ENCODE peak calls at places on chromosomes 1 and 21, in four cellular contexts. One of them, this sample, is unnamed.

GRCh38 chr21:45136927-45137611 is 62.7 kb downstream of the ADARB1 start:
- DNase-seq in HFF-Myc: peak; percentile 78
- DNase-seq in AG10803: peak; percentile 88
- DNase-seq in Peyer's patch: peak; percentile 84
- DNase-seq in this sample: peak; percentile 72

GRCh38 chr1:173097001-173097400 is 46.3 kb upstream of the TNFSF18 start:
- DNase-seq in HFF-Myc: no peak
- DNase-seq in AG10803: peak; percentile 59
- DNase-seq in Peyer's patch: no peak
- DNase-seq in this sample: no peak

GRCh38 chr1:23101101-23101827 is 67.4 kb downstream of the LUZP1 start:
- DNase-seq in HFF-Myc: no peak
- DNase-seq in AG10803: peak; percentile 51
- DNase-seq in Peyer's patch: no peak
- DNase-seq in this sample: no peak

GRCh38 chr1:152053375-152053774 is 16.6 kb upstream of the S100A11 start:
- DNase-seq in HFF-Myc: no peak
- DNase-seq in AG10803: no peak
- DNase-seq in Peyer's patch: no peak
- DNase-seq in this sample: no peak

GRCh38 chr1:167246971-167247370 is 26.3 kb downstream of the POU2F1 start:
- DNase-seq in HFF-Myc: no peak
- DNase-seq in AG10803: no peak
- DNase-seq in Peyer's patch: no peak
- DNase-seq in this sample: no peak

GRCh38 chr1:72781038-72781437 is 498.7 kb upstream of the NEGR1 start:
- DNase-seq in HFF-Myc: no peak
- DNase-seq in AG10803: no peak
- DNase-seq in Peyer's patch: no peak
- DNase-seq in this sample: no peak

GRCh38 chr1:198175418-198176170 is 18.8 kb downstream of the NEK7 start:
- DNase-seq in HFF-Myc: no peak
- DNase-seq in AG10803: peak; percentile 45
- DNase-seq in Peyer's patch: no peak
- DNase-seq in this sample: no peak

GRCh38 chr1:221234821-221235220 is 355.6 kb downstream of the HLX start:
- DNase-seq in HFF-Myc: no peak
- DNase-seq in AG10803: no peak
- DNase-seq in Peyer's patch: no peak
- DNase-seq in this sample: no peak

GRCh38 chr1:31739281-31739853 is 24.8 kb downstream of the ADGRB2 start:
- DNase-seq in HFF-Myc: no peak
- DNase-seq in AG10803: no peak
- DNase-seq in Peyer's patch: peak; percentile 52
- DNase-seq in this sample: no peak

GRCh38 chr1:235556807-235557206 is 52.6 kb upstream of the B3GALNT2 start:
- DNase-seq in HFF-Myc: no peak
- DNase-seq in AG10803: no peak
- DNase-seq in Peyer's patch: no peak
- DNase-seq in this sample: no peak

GRCh38 chr1:235562589-235562988 is 58.3 kb upstream of the B3GALNT2 start:
- DNase-seq in HFF-Myc: no peak
- DNase-seq in AG10803: no peak
- DNase-seq in Peyer's patch: no peak
- DNase-seq in this sample: no peak

GRCh38 chr1:235553063-235553675 is 48.9 kb upstream of the B3GALNT2 start:
- DNase-seq in HFF-Myc: no peak
- DNase-seq in AG10803: peak; percentile 36
- DNase-seq in Peyer's patch: no peak
- DNase-seq in this sample: no peak

GRCh38 chr1:235558783-235559182 is 54.5 kb upstream of the B3GALNT2 start:
- DNase-seq in HFF-Myc: no peak
- DNase-seq in AG10803: no peak
- DNase-seq in Peyer's patch: no peak
- DNase-seq in this sample: no peak

DNA sequence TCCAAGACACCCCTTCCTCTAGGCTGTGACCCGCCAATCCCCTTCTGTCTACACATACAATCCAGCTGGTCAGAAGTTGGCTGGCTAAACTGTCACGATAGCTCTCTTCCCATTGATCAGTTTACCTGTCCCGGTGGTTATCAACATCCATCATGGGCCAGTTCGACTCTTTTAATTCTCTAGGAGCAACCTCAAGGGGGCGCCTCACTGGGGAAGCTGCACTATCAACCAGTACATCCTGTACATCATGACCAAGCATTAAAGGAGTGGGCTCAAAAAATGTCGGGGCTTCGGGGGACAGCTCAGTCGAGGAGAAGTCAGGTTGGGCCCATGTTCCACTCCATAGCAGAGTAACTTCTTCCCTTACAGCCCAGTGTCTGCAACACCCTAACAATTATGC is 53.2 kb upstream of the B3GALNT2 start:
- DNase-seq in HFF-Myc: no peak
- DNase-seq in AG10803: no peak
- DNase-seq in Peyer's patch: no peak
- DNase-seq in this sample: no peak
- TF ChIP-seq CTCF in HFF-Myc: peak; percentile 24
- TF ChIP-seq CTCF in AG10803: no peak
- TF ChIP-seq CTCF in Peyer's patch: no peak
- TF ChIP-seq CTCF in this sample: peak; percentile 25

GRCh38 chr1:100893718-100894117 is 924 bp downstream of the EXTL2 start:
- DNase-seq in HFF-Myc: no peak
- DNase-seq in AG10803: no peak
- DNase-seq in Peyer's patch: no peak
- DNase-seq in this sample: no peak

GRCh38 chr1:100892554-100892953 is 2.1 kb downstream of the EXTL2 start:
- DNase-seq in HFF-Myc: no peak
- DNase-seq in AG10803: no peak
- DNase-seq in Peyer's patch: no peak
- DNase-seq in this sample: no peak

GRCh38 chr1:100895540-100896480 is at the start of gene SLC30A7:
- DNase-seq in HFF-Myc: peak; percentile 78
- DNase-seq in AG10803: peak; percentile 89
- DNase-seq in Peyer's patch: peak; percentile 95
- DNase-seq in this sample: peak; percentile 88

GRCh38 chr1:100896481-100896982 is 642 bp downstream of the SLC30A7 start:
- DNase-seq in HFF-Myc: peak; percentile 4
- DNase-seq in AG10803: peak; percentile 64
- DNase-seq in Peyer's patch: peak; percentile 45
- DNase-seq in this sample: peak; percentile 52

DNA sequence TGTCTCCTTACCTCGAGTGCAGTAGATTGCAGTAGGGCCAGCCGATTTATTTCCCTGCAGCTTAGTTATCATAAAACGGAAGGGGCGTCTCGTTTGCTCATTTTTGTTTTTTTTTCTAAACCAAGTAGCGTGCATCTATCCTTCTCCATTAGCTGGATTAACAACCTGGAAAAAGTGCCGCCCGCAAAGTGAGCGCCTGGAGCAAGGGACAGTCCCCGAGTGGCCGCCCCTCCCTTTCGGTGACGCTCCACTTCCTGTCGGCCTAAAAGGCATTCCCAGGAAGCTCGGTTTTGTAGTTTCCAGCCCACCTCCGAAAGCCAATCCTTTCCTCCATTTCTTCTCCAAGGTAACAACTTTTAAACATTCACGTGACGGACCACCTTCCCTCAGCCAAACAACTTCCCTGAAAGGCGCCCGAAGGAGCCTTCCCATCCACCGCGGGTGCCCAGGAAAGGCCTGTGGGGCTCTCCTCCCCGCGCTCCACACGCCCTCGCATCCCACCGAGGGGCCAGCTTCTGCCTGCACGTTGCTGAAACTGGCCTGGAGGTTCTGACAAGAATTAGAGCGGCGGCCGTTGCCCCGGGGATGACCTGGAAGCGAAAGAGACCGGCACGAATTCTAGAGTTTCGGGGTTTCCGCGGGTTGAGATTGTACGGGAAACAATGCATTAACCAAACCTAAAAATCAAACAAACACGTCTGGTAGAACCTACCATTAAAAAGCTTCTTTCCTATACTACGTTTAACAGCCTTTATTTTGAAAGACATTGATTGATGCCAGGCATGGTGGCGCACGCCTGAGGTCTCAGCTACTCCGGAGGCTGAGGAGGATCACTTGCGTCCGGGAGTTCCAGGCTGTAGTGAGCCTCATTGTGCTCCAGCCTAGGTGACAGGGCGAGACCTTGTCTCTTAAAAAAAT is at the start of gene EXTL2:
- DNase-seq in HFF-Myc: peak; percentile 77
- DNase-seq in AG10803: peak; percentile 60
- DNase-seq in Peyer's patch: peak; percentile 71
- DNase-seq in this sample: peak; percentile 49
- TF ChIP-seq CTCF in HFF-Myc: no peak
- TF ChIP-seq CTCF in AG10803: no peak
- TF ChIP-seq CTCF in Peyer's patch: no peak
- TF ChIP-seq CTCF in this sample: no peak

DNA sequence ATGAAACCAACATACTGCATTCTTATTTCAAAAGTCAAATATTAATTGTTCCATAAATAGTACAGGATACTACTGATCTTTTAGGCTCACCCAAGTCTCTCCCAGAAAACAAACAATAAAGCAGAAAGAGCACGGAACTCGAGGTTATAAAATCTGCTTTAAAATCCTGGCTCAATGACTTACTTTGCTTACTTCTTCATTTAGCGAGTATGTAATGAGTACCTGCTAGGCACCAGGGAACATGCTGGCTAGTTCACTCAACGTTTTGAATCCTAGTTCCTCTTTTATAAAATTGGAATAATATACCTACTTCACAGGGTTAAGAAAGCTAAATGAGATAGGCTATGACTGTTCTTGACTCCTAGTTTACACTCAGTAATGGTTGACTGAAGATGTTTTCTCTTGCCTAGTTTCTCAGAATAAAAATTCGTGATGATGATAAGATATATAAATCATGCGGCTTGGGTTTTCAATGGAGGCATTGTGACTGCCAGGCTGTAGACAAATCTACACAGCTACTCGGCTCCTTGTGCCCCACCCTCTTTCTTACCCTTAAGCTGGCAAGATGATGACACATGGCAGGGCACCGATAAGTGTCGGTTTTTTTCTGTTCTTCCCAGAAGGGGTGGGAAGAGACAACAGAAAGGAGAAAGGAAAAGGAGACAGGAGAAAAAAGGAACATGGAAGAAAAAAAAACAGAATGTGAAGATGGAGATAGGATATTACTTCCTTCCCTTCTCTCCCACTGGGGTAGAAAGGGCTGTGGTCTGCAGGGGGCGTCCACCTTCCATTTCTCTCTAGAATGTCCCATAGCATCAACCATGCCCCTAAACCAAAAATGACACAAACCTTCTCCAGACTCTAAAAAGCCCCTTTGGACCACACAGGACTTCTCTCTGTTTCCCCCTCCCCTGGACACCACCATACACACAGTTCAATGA is 507.1 kb downstream of the SMYD3 start:
- DNase-seq in HFF-Myc: no peak
- DNase-seq in AG10803: no peak
- DNase-seq in Peyer's patch: no peak
- DNase-seq in this sample: no peak
- TF ChIP-seq CTCF in HFF-Myc: no peak
- TF ChIP-seq CTCF in AG10803: no peak
- TF ChIP-seq CTCF in Peyer's patch: no peak
- TF ChIP-seq CTCF in this sample: no peak

GRCh38 chr1:180262628-180263488 is 32.8 kb downstream of the LHX4 start:
- DNase-seq in HFF-Myc: no peak
- DNase-seq in AG10803: no peak
- DNase-seq in Peyer's patch: no peak
- DNase-seq in this sample: no peak
- TF ChIP-seq CTCF in HFF-Myc: no peak
- TF ChIP-seq CTCF in AG10803: no peak
- TF ChIP-seq CTCF in Peyer's patch: no peak
- TF ChIP-seq CTCF in this sample: no peak

DNA sequence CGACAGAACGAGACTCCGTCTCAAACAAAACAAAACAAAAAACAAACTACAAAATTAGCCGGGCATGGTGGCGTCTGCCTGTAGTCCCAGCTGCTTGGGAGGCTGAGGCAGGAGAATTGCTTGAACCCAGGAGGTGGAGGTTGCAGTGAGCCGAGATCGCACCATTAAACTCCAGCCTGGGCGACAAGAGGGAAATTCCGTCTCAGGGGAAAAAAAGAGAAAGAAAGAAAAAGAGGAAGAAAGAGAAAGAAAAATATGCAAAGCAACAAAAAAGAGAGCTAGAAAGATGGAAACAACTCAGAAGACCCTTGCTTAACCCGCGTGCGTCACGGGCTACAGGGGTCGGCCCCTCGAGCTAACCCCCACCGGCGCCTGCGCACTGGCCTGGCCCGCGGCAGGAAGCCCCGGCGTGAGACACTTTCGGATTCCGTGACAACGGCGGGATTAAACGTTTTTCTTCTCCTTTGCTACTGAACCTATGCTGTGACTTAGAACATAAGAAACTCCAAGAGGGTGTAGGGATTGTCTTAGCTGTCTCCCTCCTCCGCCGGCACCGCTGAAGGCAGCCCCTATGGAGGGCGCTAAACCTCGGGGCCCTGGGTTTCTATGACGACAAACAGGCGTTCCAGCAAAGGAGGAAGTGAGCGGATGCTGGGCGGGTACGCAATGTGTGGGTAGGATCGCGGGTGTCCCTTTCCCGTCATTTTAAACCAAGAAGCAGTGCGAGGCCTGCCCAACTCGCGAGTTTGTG is at the start of gene AXDND1:
- DNase-seq in HFF-Myc: peak; percentile 46
- DNase-seq in AG10803: peak; percentile 89
- DNase-seq in Peyer's patch: peak; percentile 86
- DNase-seq in this sample: peak; percentile 97
- TF ChIP-seq CTCF in HFF-Myc: no peak
- TF ChIP-seq CTCF in AG10803: peak; percentile 27
- TF ChIP-seq CTCF in Peyer's patch: no peak
- TF ChIP-seq CTCF in this sample: no peak

DNA sequence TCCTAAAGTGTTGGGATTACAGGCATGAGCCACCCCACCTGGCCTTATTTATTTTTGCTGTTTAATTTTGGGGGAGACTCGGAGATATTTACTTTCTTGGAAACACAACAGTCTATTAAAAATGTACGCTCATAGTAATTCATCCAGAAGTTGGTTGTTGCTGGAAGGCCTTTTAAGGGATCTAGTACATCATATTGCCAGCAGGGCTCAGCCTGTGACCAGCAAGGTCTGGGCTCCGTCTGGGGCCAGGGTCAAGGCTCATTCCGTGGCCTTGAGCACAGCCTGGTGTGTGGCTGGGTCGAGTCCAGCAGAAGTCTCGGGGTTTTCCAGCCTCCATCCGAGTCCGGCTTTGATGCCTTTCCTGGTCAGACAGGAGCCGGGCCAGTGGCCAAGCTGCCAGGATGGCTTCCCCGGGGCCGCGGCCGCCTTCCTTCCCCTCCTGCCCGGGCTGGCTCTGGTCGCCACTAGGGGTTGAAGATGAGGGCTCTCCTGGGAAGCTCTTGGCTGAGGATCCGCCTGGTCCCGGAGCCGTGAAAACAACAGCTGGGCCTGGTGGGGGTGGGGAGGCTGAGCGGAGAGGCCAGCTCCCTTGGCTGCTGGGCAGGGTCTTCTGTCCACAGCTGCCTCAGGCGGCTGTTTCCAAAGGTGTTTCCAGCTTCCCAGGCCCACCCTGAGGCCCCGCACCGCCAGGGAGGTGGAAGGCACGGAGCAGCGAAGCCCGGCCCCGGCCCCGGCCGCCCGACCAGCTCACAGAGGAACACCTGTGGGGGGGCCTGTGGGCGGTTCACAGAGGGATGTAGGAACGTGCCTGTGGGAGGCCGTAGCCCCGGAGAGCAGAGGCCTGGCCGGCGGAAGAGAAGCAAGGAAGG is 5.1 kb upstream of the VWA1 start:
- DNase-seq in HFF-Myc: no peak
- DNase-seq in AG10803: peak; percentile 46
- DNase-seq in Peyer's patch: no peak
- DNase-seq in this sample: no peak
- TF ChIP-seq CTCF in HFF-Myc: no peak
- TF ChIP-seq CTCF in AG10803: peak; percentile 20
- TF ChIP-seq CTCF in Peyer's patch: no peak
- TF ChIP-seq CTCF in this sample: no peak